ENCODE peak calls at places on chromosomes 2 and 18, in five cellular contexts. X, E, J, A and M are unnamed samples.

GRCh38 chr2:109478906-109479493 is 134.8 kb downstream of the SEPTIN10 start:
- DNase-seq in X (no peak), E (no peak), J (no peak), A (no peak), M (no peak)

GRCh38 chr18:21820035-21820810 is 79.6 kb downstream of the MIB1 start:
- DNase-seq in X (no peak), E (no peak), J (no peak), A (no peak), M (no peak)

GRCh38 chr2:25684577-25684976 is 11.2 kb upstream of the DTNB start:
- DNase-seq in X (no peak), E (no peak), J (no peak), A (no peak), M (no peak)

GRCh38 chr18:24964213-24964612 is 387.8 kb downstream of the ZNF521 start:
- DNase-seq in X (no peak), E (no peak), J (no peak), A (no peak), M (peak; percentile 5)

GRCh38 chr2:143545059-143545458 is 415.8 kb downstream of the ARHGAP15 start:
- DNase-seq in X (no peak), E (no peak), J (no peak), A (no peak), M (peak; percentile 18)

GRCh38 chr2:105765415-105766299 is 20.9 kb downstream of the NCK2 start:
- DNase-seq in X (no peak), E (no peak), J (no peak), A (no peak), M (no peak)

GRCh38 chr2:71813801-71814470 is 333.7 kb downstream of the CYP26B1 start:
- DNase-seq in X (no peak), E (no peak), J (peak; percentile 30), A (no peak), M (no peak)

GRCh38 chr2:64998658-64999061 is 9.5 kb downstream of the SLC1A4 start:
- DNase-seq in X (no peak), E (no peak), J (no peak), A (no peak), M (no peak)

GRCh38 chr2:138455275-138455674 is 46.3 kb upstream of the SPOPL start:
- DNase-seq in X (no peak), E (no peak), J (no peak), A (no peak), M (no peak)

GRCh38 chr18:27206411-27206810 is 21.3 kb upstream of the CHST9 start:
- DNase-seq in X (no peak), E (no peak), J (no peak), A (no peak), M (no peak)

GRCh38 chr2:167689444-167689843 is 558.0 kb downstream of the STK39 start:
- DNase-seq in X (no peak), E (no peak), J (no peak), A (no peak), M (no peak)

GRCh38 chr2:159715451-159715850 is 3.1 kb downstream of the MARCHF7 start:
- DNase-seq in X (no peak), E (no peak), J (no peak), A (no peak), M (no peak)

GRCh38 chr2:231563378-231563961 is 29.2 kb upstream of the TEX44 start:
- DNase-seq in X (peak; percentile 43), E (peak; percentile 21), J (no peak), A (peak; percentile 33), M (peak; percentile 66)

GRCh38 chr2:109473006-109473380 is 140.8 kb downstream of the SEPTIN10 start:
- DNase-seq in X (no peak), E (no peak), J (no peak), A (no peak), M (no peak)

GRCh38 chr2:91477731-91478672 is 2786.5 kb downstream of the RPIA start:
- DNase-seq in X (no peak), E (no peak), J (peak; percentile 56), A (peak; percentile 43), M (no peak)

GRCh38 chr2:216339456-216340279 is 32.6 kb downstream of the MARCHF4 start:
- DNase-seq in X (peak; percentile 23), E (no peak), J (no peak), A (no peak), M (no peak)

GRCh38 chr18:11872479-11873136 is 21.4 kb downstream of the CHMP1B start:
- DNase-seq in X (no peak), E (no peak), J (no peak), A (peak; percentile 47), M (peak; percentile 28)

GRCh38 chr2:213021971-213022899 is 129.2 kb downstream of the IKZF2 start:
- DNase-seq in X (no peak), E (no peak), J (no peak), A (no peak), M (peak; percentile 45)

GRCh38 chr2:23526114-23526513 is 141.1 kb downstream of the KLHL29 start:
- DNase-seq in X (no peak), E (no peak), J (no peak), A (no peak), M (peak; percentile 72)

GRCh38 chr2:190655113-190655512 is 6.2 kb downstream of the NAB1 start:
- DNase-seq in X (no peak), E (no peak), J (no peak), A (no peak), M (no peak)

GRCh38 chr2:216880509-216881184 is 20.8 kb upstream of the TNP1 start:
- DNase-seq in X (no peak), E (no peak), J (no peak), A (no peak), M (peak; percentile 66)

GRCh38 chr18:11762429-11762828 is 73.4 kb downstream of the GNAL start:
- DNase-seq in X (no peak), E (no peak), J (no peak), A (no peak), M (no peak)

GRCh38 chr2:18046558-18046957 is 168.1 kb downstream of the KCNS3 start:
- DNase-seq in X (no peak), E (no peak), J (no peak), A (no peak), M (no peak)

GRCh38 chr2:19675003-19675629 is 226.7 kb downstream of the TTC32 start:
- DNase-seq in X (no peak), E (peak; percentile 74), J (no peak), A (no peak), M (no peak)

GRCh38 chr2:45909677-45910191 is 258.3 kb downstream of the PRKCE start:
- DNase-seq in X (no peak), E (peak; percentile 95), J (no peak), A (no peak), M (no peak)

GRCh38 chr2:40479995-40480525 is 28.2 kb upstream of the SLC8A1 start:
- DNase-seq in X (no peak), E (no peak), J (no peak), A (no peak), M (no peak)

GRCh38 chr2:191180712-191181111 is 29.9 kb upstream of the STAT4 start:
- DNase-seq in X (no peak), E (no peak), J (no peak), A (no peak), M (peak; percentile 35)

GRCh38 chr2:25056391-25056821 is 14.5 kb downstream of the EFR3B start:
- DNase-seq in X (no peak), E (no peak), J (no peak), A (no peak), M (no peak)

GRCh38 chr18:24181806-24182205 is 42.9 kb downstream of the CABYR start:
- DNase-seq in X (no peak), E (no peak), J (no peak), A (no peak), M (no peak)

GRCh38 chr2:86068098-86069047 is 37.3 kb downstream of the POLR1A start:
- DNase-seq in X (no peak), E (no peak), J (peak; percentile 59), A (no peak), M (peak; percentile 82)

GRCh38 chr18:57837917-57838548 is 34.9 kb upstream of the ATP8B1 start:
- DNase-seq in X (no peak), E (no peak), J (no peak), A (no peak), M (peak; percentile 81)

GRCh38 chr18:67599277-67599676 is 82.8 kb upstream of the DSEL start:
- DNase-seq in X (no peak), E (no peak), J (no peak), A (no peak), M (no peak)

GRCh38 chr2:238947920-238948710 is 100.2 kb downstream of the TWIST2 start:
- DNase-seq in X (no peak), E (peak; percentile 13), J (peak; percentile 80), A (peak; percentile 25), M (peak; percentile 7)

GRCh38 chr2:70214958-70215357 is 24.1 kb upstream of the C2orf42 start:
- DNase-seq in X (no peak), E (no peak), J (no peak), A (no peak), M (no peak)

GRCh38 chr18:76213996-76214395 is 281.0 kb downstream of the ZNF516 start:
- DNase-seq in X (no peak), E (no peak), J (no peak), A (no peak), M (no peak)

GRCh38 chr2:200585730-200586643 is at the start of gene AOX1:
- DNase-seq in X (peak; percentile 44), E (no peak), J (peak; percentile 87), A (peak; percentile 48), M (peak; percentile 38)
- TF ChIP-seq CTCF in X (no peak), E (no peak), J (no peak), A (no peak), M (no peak)

GRCh38 chr2:205237524-205237923 is 444.8 kb upstream of the NRP2 start:
- DNase-seq in X (no peak), E (no peak), J (no peak), A (no peak), M (no peak)
- TF ChIP-seq CTCF in X (peak; percentile 55), E (no peak), J (no peak), A (no peak), M (no peak)

GRCh38 chr2:156192468-156192867 is 140.1 kb downstream of the NR4A2 start:
- DNase-seq in X (no peak), E (no peak), J (no peak), A (no peak), M (peak; percentile 23)
- TF ChIP-seq CTCF in X (no peak), E (no peak), J (no peak), A (no peak), M (no peak)

GRCh38 chr2:227774895-227775842 is 29.5 kb downstream of the SCYGR8 start:
- DNase-seq in X (no peak), E (no peak), J (no peak), A (no peak), M (no peak)

GRCh38 chr2:227772932-227773331 is 27.2 kb downstream of the SCYGR8 start:
- DNase-seq in X (no peak), E (no peak), J (no peak), A (no peak), M (no peak)

GRCh38 chr2:227772197-227772661 is 26.5 kb downstream of the SCYGR8 start:
- DNase-seq in X (no peak), E (no peak), J (no peak), A (no peak), M (no peak)

DNA sequence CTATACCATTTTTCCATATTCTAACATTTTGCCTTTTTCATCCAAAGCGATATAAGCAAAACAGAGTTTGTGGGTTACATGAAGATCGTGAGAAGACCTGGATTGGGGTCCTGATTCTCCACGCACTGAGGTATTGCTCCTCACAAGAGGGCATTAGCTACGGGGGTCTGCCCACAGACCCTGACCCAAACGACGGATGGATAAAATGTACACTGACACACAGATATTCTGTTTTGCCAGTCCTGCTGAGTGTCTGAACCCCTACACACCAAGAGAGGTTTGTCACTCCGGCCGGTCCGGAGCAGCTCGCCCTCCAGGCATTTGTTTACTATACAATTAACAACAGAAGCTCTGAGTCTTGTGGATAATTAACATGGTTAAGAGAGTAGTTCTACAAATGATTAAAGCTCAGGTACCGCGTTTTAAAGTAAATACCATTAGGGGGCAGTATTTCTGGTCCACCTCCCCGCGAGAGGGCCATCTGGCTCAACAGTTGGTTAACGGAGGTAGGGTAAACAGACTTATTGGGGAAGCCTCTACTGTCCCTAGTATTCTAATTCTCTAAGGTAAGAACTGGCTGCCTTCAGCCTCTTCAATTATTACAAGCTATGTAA is 28.4 kb downstream of the SCYGR8 start:
- DNase-seq in X (no peak), E (no peak), J (no peak), A (no peak), M (peak; percentile 30)
- TF ChIP-seq CTCF in X (peak; percentile 45), E (no peak), J (no peak), A (no peak), M (peak; percentile 46)